ENCODE peak calls at places on chromosome 3, in nine cellular contexts. O is GM06990; U is T1000; K is stimulated activated CD4-positive, alpha-beta T cell treated with anti-CD3 and anti-CD28 coated beads, TNF-alpha, amount 100 ng/mL, for 4 hours; D is bronchial epithelial cell; E is effector CD4-positive, alpha-beta T cell; J is AG10803; R is activated naive CD4-positive, alpha-beta T cell; N is ELF-1. L is an unnamed sample.

GRCh38 chr3:111570404-111571030 is 24.6 kb downstream of the ZBED2 start:
- DNase-seq in N (no peak), D (no peak), O (no peak), R (no peak), K (no peak), J (no peak), U (no peak), E (no peak), L (no peak)

GRCh38 chr3:72494076-72495000 is 353.9 kb downstream of the SHQ1 start:
- DNase-seq in N (no peak), U (no peak), E (no peak), D (no peak), J (peak; percentile 36), R (no peak), K (no peak), O (no peak), L (no peak)

GRCh38 chr3:5694267-5694666 is 506.8 kb downstream of the EDEM1 start:
- DNase-seq in K (no peak), D (no peak), N (no peak), J (no peak), E (no peak), O (no peak), R (no peak), U (peak; percentile 52), L (no peak)

GRCh38 chr3:80424951-80425350 is 657.2 kb upstream of the ROBO1 start:
- DNase-seq in J (no peak), R (no peak), O (no peak), E (no peak), D (no peak), K (no peak), U (no peak), N (no peak), L (no peak)

GRCh38 chr3:78026429-78026828 is 986.5 kb downstream of the ROBO2 start:
- DNase-seq in J (no peak), K (no peak), O (no peak), U (no peak), R (no peak), E (no peak), D (no peak), N (no peak), L (no peak)

GRCh38 chr3:194177156-194177555 is 41.2 kb downstream of the HES1 start:
- DNase-seq in D (no peak), K (no peak), E (no peak), J (no peak), R (no peak), U (no peak), N (no peak), O (no peak), L (no peak)

GRCh38 chr3:129314757-129315385 is 36.2 kb downstream of the HMCES start:
- DNase-seq in E (peak; percentile 32), N (peak; percentile 97), J (peak; percentile 82), D (peak; percentile 50), O (peak; percentile 69), K (no peak), U (peak; percentile 81), R (peak; percentile 17), L (peak; percentile 74)

GRCh38 chr3:117512975-117513374 is 803.4 kb downstream of the TUSC7 start:
- DNase-seq in O (no peak), E (no peak), U (no peak), D (no peak), R (no peak), K (no peak), J (peak; percentile 15), N (no peak), L (no peak)

GRCh38 chr3:186847437-186847836 is 4.9 kb downstream of the ADIPOQ start:
- DNase-seq in K (no peak), E (no peak), D (no peak), J (no peak), U (no peak), N (no peak), R (no peak), O (no peak), L (no peak)

GRCh38 chr3:15367059-15367458 is 34.7 kb upstream of the SH3BP5 start:
- DNase-seq in K (no peak), U (no peak), N (no peak), E (no peak), O (no peak), J (no peak), R (no peak), D (peak; percentile 51), L (peak; percentile 38)

GRCh38 chr3:50201573-50202315 is 3.3 kb upstream of the SLC38A3 start:
- DNase-seq in U (no peak), O (no peak), J (no peak), K (no peak), R (no peak), N (no peak), E (no peak), D (no peak), L (no peak)

GRCh38 chr3:122857019-122857418 is 62.1 kb downstream of the SLC49A4 start:
- DNase-seq in E (no peak), O (no peak), D (peak; percentile 41), R (no peak), K (no peak), N (no peak), U (no peak), J (peak; percentile 72), L (no peak)

GRCh38 chr3:77530870-77531269 is 491.0 kb downstream of the ROBO2 start:
- DNase-seq in U (no peak), E (no peak), R (no peak), N (no peak), O (no peak), D (no peak), J (peak; percentile 54), K (no peak), L (no peak)

GRCh38 chr3:172094621-172095557 is 55.5 kb downstream of the FNDC3B start:
- DNase-seq in N (no peak), E (no peak), D (no peak), K (no peak), J (no peak), R (no peak), O (peak; percentile 41), U (no peak), L (no peak)

GRCh38 chr3:196159952-196160804 is 51.0 kb downstream of the ZDHHC19 start:
- DNase-seq in K (no peak), E (no peak), R (no peak), O (peak; percentile 74), U (no peak), J (peak; percentile 54), N (peak; percentile 38), D (peak; percentile 89), L (no peak)

GRCh38 chr3:128804017-128804816 is 75.2 kb upstream of the ACAD9 start:
- DNase-seq in U (no peak), K (peak; percentile 40), R (no peak), N (no peak), O (peak; percentile 71), E (peak; percentile 37), J (peak; percentile 18), D (no peak), L (no peak)

GRCh38 chr3:13019243-13019701 is 54.0 kb downstream of the IQSEC1 start:
- DNase-seq in N (peak; percentile 97), R (no peak), D (no peak), O (no peak), J (peak; percentile 87), U (peak; percentile 46), E (no peak), K (no peak), L (no peak)

GRCh38 chr3:168539909-168540308 is 444.2 kb upstream of the GOLIM4 start:
- DNase-seq in N (no peak), D (peak; percentile 39), K (no peak), U (no peak), E (no peak), R (no peak), J (no peak), O (no peak), L (no peak)

GRCh38 chr3:37386627-37387230 is 212.3 kb upstream of the LRRFIP2 start:
- DNase-seq in K (no peak), E (no peak), U (no peak), D (no peak), J (peak; percentile 67), R (no peak), N (no peak), O (no peak), L (no peak)

GRCh38 chr3:159828542-159828943 is 160.1 kb upstream of the IL12A start:
- DNase-seq in E (no peak), J (peak; percentile 82), K (no peak), U (no peak), N (no peak), R (no peak), D (peak; percentile 65), O (no peak), L (peak; percentile 30)

GRCh38 chr3:150365132-150365604 is 42.9 kb upstream of the TSC22D2 start:
- DNase-seq in U (no peak), R (no peak), E (no peak), D (peak; percentile 83), N (no peak), K (no peak), O (no peak), J (peak; percentile 54), L (no peak)

GRCh38 chr3:193805448-193805847 is 212.4 kb downstream of the OPA1 start:
- DNase-seq in N (no peak), U (peak; percentile 42), E (no peak), O (no peak), K (no peak), J (peak; percentile 47), D (peak; percentile 98), R (no peak), L (peak; percentile 40)

GRCh38 chr3:176275113-176275512 is 922.2 kb downstream of the TBL1XR1 start:
- DNase-seq in U (no peak), R (no peak), K (no peak), E (no peak), N (no peak), J (no peak), O (no peak), D (no peak), L (no peak)

GRCh38 chr3:48598323-48599076 is 3.4 kb upstream of the COL7A1 start:
- DNase-seq in E (no peak), K (no peak), D (peak; percentile 98), U (peak; percentile 93), O (no peak), R (no peak), N (peak; percentile 96), J (peak; percentile 94), L (no peak)

GRCh38 chr3:71710906-71711494 is 14.2 kb downstream of the EIF4E3 start:
- DNase-seq in N (no peak), K (no peak), J (peak; percentile 61), E (no peak), U (no peak), O (no peak), R (no peak), D (peak; percentile 59), L (no peak)

GRCh38 chr3:86923071-86923476 is 67.9 kb downstream of the VGLL3 start:
- DNase-seq in O (no peak), U (no peak), N (peak; percentile 4), D (peak; percentile 91), E (no peak), R (no peak), K (no peak), J (peak; percentile 89), L (no peak)

GRCh38 chr3:72595927-72596610 is 252.2 kb downstream of the SHQ1 start:
- DNase-seq in J (peak; percentile 16), O (no peak), E (no peak), R (no peak), U (no peak), K (no peak), D (peak; percentile 10), N (no peak), L (no peak)

GRCh38 chr3:146449584-146449983 is 19.8 kb downstream of the PLSCR2 start:
- DNase-seq in N (no peak), K (no peak), E (no peak), D (no peak), O (no peak), U (no peak), R (no peak), J (no peak), L (no peak)

GRCh38 chr3:19972056-19972455 is 25.2 kb downstream of the RAB5A start:
- DNase-seq in O (no peak), R (no peak), D (peak; percentile 91), U (no peak), J (peak; percentile 57), E (no peak), N (no peak), K (no peak), L (peak; percentile 61)

GRCh38 chr3:107958151-107958550 is 132.7 kb downstream of the CD47 start:
- DNase-seq in D (no peak), U (no peak), K (no peak), N (no peak), O (no peak), J (peak; percentile 49), E (no peak), R (no peak), L (no peak)

GRCh38 chr3:36698314-36698713 is 66.0 kb downstream of the DCLK3 start:
- DNase-seq in K (no peak), U (no peak), D (peak; percentile 36), O (no peak), E (no peak), N (peak; percentile 29), J (no peak), R (no peak), L (no peak)

L was measured in HS-27A.